ENCODE peak calls at places on chromosome 4, in nine cellular contexts. G is fibroblast of lung; J is PC-3; V is adrenal gland; C is pancreas; Y is effector memory CD4-positive, alpha-beta T cell; F is CD8-positive, alpha-beta memory T cell; N is CD8-positive, alpha-beta T cell; E is cardiac muscle cell. L is an unnamed sample. For H3K4me1, the result is how much of the 10 kb centered on the place peaks cover.

GRCh38 chr4:90030953-90031352 is 96.2 kb upstream of the CCSER1 start:
- DNase-seq in G (no peak), J (peak), V (no peak), C (no peak), Y (no peak), F (no peak), N (no peak), E (peak), L (no peak)

GRCh38 chr4:41287005-41287404 is 30.3 kb downstream of the UCHL1 start:
- DNase-seq in G (peak), J (peak), V (no peak), C (no peak), Y (no peak), F (no peak), N (no peak), E (no peak), L (no peak)

GRCh38 chr4:7395635-7396034 is 39.1 kb downstream of the PSAPL1 start:
- DNase-seq in G (no peak), J (no peak), V (peak), C (no peak), Y (no peak), F (no peak), N (no peak), E (no peak), L (no peak)

GRCh38 chr4:15684498-15684897 is 2.9 kb downstream of the FAM200B start:
- DNase-seq in G (no peak), J (no peak), V (no peak), C (no peak), Y (no peak), F (no peak), N (no peak), E (no peak), L (no peak)

GRCh38 chr4:80017125-80017854 is 55.7 kb downstream of the ANTXR2 start:
- DNase-seq in G (peak), J (peak), V (no peak), C (no peak), Y (no peak), F (no peak), N (no peak), E (peak), L (no peak)

GRCh38 chr4:110902500-110902899 is 279.6 kb upstream of the PITX2 start:
- DNase-seq in G (no peak), J (no peak), V (no peak), C (no peak), Y (no peak), F (no peak), N (no peak), E (no peak), L (no peak)

GRCh38 chr4:109233585-109233984 is 68.9 kb downstream of the COL25A1 start:
- DNase-seq in G (no peak), J (no peak), V (no peak), C (no peak), Y (no peak), F (no peak), N (no peak), E (no peak), L (no peak)

GRCh38 chr4:6395466-6396228 is 76.8 kb downstream of the PPP2R2C start:
- DNase-seq in G (no peak), J (no peak), V (no peak), C (peak), Y (no peak), F (no peak), N (no peak), E (no peak), L (no peak)

GRCh38 chr4:83875437-83875836 is 339.5 kb downstream of the GPAT3 start:
- DNase-seq in G (no peak), J (no peak), V (no peak), C (no peak), Y (no peak), F (no peak), N (no peak), E (no peak), L (no peak)

GRCh38 chr4:183326853-183327252 is 4.6 kb upstream of the CLDN24 start:
- DNase-seq in G (no peak), J (peak), V (no peak), C (no peak), Y (no peak), F (no peak), N (no peak), E (no peak), L (no peak)

GRCh38 chr4:162116085-162116784 is 47.6 kb downstream of the FSTL5 start:
- DNase-seq in G (no peak), J (no peak), V (no peak), C (no peak), Y (no peak), F (no peak), N (no peak), E (no peak), L (no peak)

GRCh38 chr4:173130671-173131070 is 37.9 kb upstream of the GALNT7 start:
- DNase-seq in G (no peak), J (no peak), V (no peak), C (no peak), Y (no peak), F (no peak), N (no peak), E (no peak), L (no peak)
- H3K4me1 ChIP-seq in G (under half), J (under half), V (under half), C (under half), Y (under half), F (under half), N (under half), E (under half), L (under half)

GRCh38 chr4:3201718-3202702 is 46.9 kb upstream of the MSANTD1 start:
- DNase-seq in G (peak), J (no peak), V (peak), C (no peak), Y (peak), F (peak), N (peak), E (no peak), L (no peak)

GRCh38 chr4:3200423-3201090 is 48.4 kb upstream of the MSANTD1 start:
- DNase-seq in G (no peak), J (no peak), V (peak), C (no peak), Y (no peak), F (no peak), N (no peak), E (no peak), L (no peak)

GRCh38 chr4:3198906-3199305 is 50.1 kb upstream of the MSANTD1 start:
- DNase-seq in G (no peak), J (no peak), V (peak), C (no peak), Y (no peak), F (no peak), N (no peak), E (no peak), L (no peak)

GRCh38 chr4:3197366-3198105 is 51.4 kb upstream of the MSANTD1 start:
- DNase-seq in G (no peak), J (no peak), V (peak), C (no peak), Y (no peak), F (no peak), N (no peak), E (no peak), L (no peak)

GRCh38 chr4:3199661-3200422 is 49.1 kb upstream of the MSANTD1 start:
- DNase-seq in G (peak), J (no peak), V (peak), C (no peak), Y (no peak), F (no peak), N (no peak), E (no peak), L (no peak)
- H3K4me1 ChIP-seq in G (under half), J (under half), V (under half), C (under half), Y (under half), F (half or more), N (half or more), E (under half), L (under half)

GRCh38 chr4:87010192-87010591 is 75.4 kb downstream of the AFF1 start:
- DNase-seq in G (no peak), J (no peak), V (no peak), C (no peak), Y (no peak), F (no peak), N (no peak), E (no peak), L (no peak)

GRCh38 chr4:87009095-87009648 is 74.4 kb downstream of the AFF1 start:
- DNase-seq in G (no peak), J (no peak), V (no peak), C (no peak), Y (no peak), F (no peak), N (no peak), E (no peak), L (no peak)

GRCh38 chr4:87014284-87014782 is 79.5 kb downstream of the AFF1 start:
- DNase-seq in G (peak), J (peak), V (no peak), C (no peak), Y (no peak), F (no peak), N (no peak), E (no peak), L (no peak)

GRCh38 chr4:87011340-87012034 is 76.7 kb downstream of the AFF1 start:
- DNase-seq in G (peak), J (peak), V (no peak), C (no peak), Y (no peak), F (no peak), N (no peak), E (peak), L (no peak)

DNA sequence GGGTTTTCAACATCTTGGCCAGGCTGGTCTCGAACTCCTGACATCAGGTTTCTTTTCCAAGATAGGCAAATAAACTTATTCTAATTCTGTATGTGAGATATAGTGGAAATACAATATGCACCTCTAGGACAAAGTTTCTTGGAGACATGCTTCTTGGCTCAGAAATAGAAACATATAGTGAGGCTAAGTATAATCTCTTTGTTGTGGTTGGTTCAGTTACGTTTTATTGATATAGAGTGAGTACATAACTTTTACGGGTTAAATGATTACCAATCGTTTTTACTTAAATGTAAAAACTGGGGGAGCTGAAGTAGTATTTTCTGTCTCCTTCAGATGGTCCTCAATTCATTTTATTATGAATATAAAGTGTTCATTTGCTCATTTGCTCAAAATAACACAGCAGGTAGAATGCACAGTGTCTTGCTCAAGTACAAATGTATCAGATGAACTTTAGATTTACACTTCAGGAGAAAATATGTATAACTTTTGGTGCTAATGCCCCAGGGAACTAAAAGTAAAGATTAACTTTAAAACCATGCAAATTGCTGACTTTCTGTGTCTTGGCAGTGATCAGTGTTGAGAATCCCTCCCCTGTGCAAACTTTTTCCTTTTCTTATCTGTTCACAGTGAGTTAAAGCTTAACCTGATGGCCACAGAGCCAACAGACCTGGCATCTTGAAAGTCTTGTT is 77.6 kb downstream of the AFF1 start:
- DNase-seq in G (no peak), J (no peak), V (no peak), C (no peak), Y (no peak), F (no peak), N (no peak), E (no peak), L (no peak)
- H3K4me1 ChIP-seq in G (under half), J (under half), V (half or more), C (half or more), Y (under half), F (half or more), N (half or more), E (half or more), L (half or more)

DNA sequence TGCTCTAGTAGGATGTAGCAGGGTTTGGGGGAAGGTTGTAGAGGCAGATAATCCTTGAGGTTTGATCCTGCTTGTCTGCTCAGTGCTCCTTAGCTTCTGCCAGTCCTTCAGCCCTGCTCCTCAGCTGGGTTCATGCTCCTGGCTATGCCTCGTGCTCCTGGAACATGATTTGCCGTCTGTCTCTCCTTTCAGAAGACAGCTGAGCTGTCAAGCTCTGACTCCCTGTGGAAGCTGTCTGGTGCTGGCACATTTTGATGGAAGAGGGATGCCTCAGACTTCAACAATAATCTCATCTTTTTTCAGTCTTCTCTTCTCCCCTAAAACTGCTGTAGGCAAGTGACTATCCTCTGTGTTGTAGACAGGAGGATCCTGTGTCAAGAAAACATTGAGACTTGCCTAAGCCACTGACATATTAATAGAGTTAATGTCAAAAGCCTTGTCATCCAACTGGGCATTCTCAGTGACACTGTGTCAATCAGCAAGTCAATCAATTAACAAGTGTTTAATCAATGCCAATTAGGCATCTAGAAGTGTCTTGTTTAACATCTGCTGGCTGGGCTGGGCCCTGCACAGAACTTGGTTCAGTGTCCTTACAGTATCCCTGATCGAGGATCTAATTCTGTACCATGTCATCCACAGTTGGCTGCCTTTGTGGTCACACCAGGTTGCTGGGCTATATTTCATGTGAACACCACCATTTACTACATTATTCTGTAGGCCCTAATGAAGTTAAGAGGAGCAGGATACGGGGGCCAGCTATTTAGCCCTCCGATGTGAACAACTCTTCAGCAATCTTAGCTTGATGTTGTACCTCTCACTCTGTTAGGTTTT is 96.7 kb downstream of the SYNPO2 start:
- DNase-seq in G (no peak), J (no peak), V (no peak), C (no peak), Y (no peak), F (no peak), N (no peak), E (no peak), L (no peak)
- H3K4me1 ChIP-seq in G (under half), J (under half), V (under half), C (under half), Y (under half), F (under half), N (under half), E (under half), L (under half)

DNA sequence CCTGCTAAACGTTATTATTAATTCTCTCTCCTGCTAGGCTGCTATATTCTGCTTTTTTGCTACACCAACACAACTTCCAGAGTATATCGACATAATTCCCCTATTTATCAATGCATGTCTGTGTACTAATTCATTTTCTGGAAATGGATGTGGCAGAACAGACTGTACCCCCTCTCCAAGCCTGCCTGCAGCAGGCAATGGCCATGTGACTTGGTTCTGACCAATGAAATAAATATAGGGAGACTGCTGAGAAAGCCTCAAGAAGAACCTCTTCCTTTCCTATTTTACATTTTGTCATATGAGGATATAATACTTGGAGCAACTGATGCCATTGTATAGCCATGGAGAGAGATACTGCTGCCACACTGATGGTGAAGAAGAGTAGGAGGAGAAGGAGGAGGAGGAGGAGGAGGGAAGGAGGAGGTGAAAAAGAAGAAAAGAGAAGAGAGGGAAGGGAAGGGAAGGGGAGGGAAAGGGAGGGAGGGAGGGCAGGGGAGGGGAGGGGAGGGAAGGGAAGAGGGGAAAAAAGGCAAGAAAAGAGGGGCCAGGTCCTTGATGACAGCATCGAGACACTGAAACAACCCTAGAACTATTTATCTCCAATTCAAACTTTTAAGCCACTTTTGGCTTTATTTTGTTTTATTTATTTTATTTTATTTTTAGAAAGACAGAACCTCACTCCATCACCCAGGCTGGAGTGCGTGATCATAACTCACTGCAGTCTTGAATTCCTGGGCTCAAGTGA is 57.0 kb upstream of the SPP1 start:
- DNase-seq in G (no peak), J (no peak), V (no peak), C (no peak), Y (no peak), F (no peak), N (no peak), E (no peak), L (no peak)
- H3K4me1 ChIP-seq in G (under half), J (under half), V (under half), C (under half), Y (under half), F (under half), N (under half), E (under half), L (under half)